ENCODE peak calls at places on chromosomes 7 and 10, in nine cellular contexts. One of them, this sample, is unnamed.

GRCh38 chr7:27194002-27194352 is 5.9 kb downstream of the HOXA13 start:
- DNase-seq in astrocyte of the hippocampus: no peak
- DNase-seq in NCI-H460: no peak
- DNase-seq in NCI-H1436 treated with DMSO at 0.1 percent for 48 hours: no peak
- DNase-seq in iPS-NIHi11: no peak
- DNase-seq in effector memory CD8-positive, alpha-beta T cell: no peak
- DNase-seq in Caki2: no peak
- DNase-seq in AML-193: no peak
- DNase-seq in WERI-Rb-1: no peak
- DNase-seq in this sample: no peak

GRCh38 chr10:89164920-89165319 is 42.2 kb downstream of the CH25H start:
- DNase-seq in astrocyte of the hippocampus: no peak
- DNase-seq in NCI-H460: no peak
- DNase-seq in NCI-H1436 treated with DMSO at 0.1 percent for 48 hours: no peak
- DNase-seq in iPS-NIHi11: no peak
- DNase-seq in effector memory CD8-positive, alpha-beta T cell: no peak
- DNase-seq in Caki2: no peak
- DNase-seq in AML-193: no peak
- DNase-seq in WERI-Rb-1: no peak
- DNase-seq in this sample: no peak

GRCh38 chr7:150855476-150856302 is 3.4 kb downstream of the AOC1 start:
- DNase-seq in astrocyte of the hippocampus: no peak
- DNase-seq in NCI-H460: no peak
- DNase-seq in NCI-H1436 treated with DMSO at 0.1 percent for 48 hours: no peak
- DNase-seq in iPS-NIHi11: no peak
- DNase-seq in effector memory CD8-positive, alpha-beta T cell: no peak
- DNase-seq in Caki2: no peak
- DNase-seq in AML-193: no peak
- DNase-seq in WERI-Rb-1: no peak
- DNase-seq in this sample: no peak

GRCh38 chr10:62626817-62627216 is 177.7 kb upstream of the ADO start:
- DNase-seq in astrocyte of the hippocampus: no peak
- DNase-seq in NCI-H460: no peak
- DNase-seq in NCI-H1436 treated with DMSO at 0.1 percent for 48 hours: no peak
- DNase-seq in iPS-NIHi11: no peak
- DNase-seq in effector memory CD8-positive, alpha-beta T cell: no peak
- DNase-seq in Caki2: no peak
- DNase-seq in AML-193: no peak
- DNase-seq in WERI-Rb-1: no peak
- DNase-seq in this sample: no peak

GRCh38 chr7:79452495-79453265 is 787 bp downstream of the MAGI2 start:
- DNase-seq in astrocyte of the hippocampus: peak; percentile 52
- DNase-seq in NCI-H460: no peak
- DNase-seq in NCI-H1436 treated with DMSO at 0.1 percent for 48 hours: no peak
- DNase-seq in iPS-NIHi11: peak; percentile 26
- DNase-seq in effector memory CD8-positive, alpha-beta T cell: no peak
- DNase-seq in Caki2: peak; percentile 13
- DNase-seq in AML-193: no peak
- DNase-seq in WERI-Rb-1: peak; percentile 35
- DNase-seq in this sample: peak; percentile 16

GRCh38 chr7:84251183-84251845 is 56.7 kb upstream of the SEMA3A start:
- DNase-seq in astrocyte of the hippocampus: peak; percentile 79
- DNase-seq in NCI-H460: no peak
- DNase-seq in NCI-H1436 treated with DMSO at 0.1 percent for 48 hours: no peak
- DNase-seq in iPS-NIHi11: no peak
- DNase-seq in effector memory CD8-positive, alpha-beta T cell: no peak
- DNase-seq in Caki2: peak; percentile 78
- DNase-seq in AML-193: no peak
- DNase-seq in WERI-Rb-1: no peak
- DNase-seq in this sample: no peak

GRCh38 chr7:115327326-115327725 is 405.4 kb downstream of the MDFIC start:
- DNase-seq in astrocyte of the hippocampus: no peak
- DNase-seq in NCI-H460: no peak
- DNase-seq in NCI-H1436 treated with DMSO at 0.1 percent for 48 hours: no peak
- DNase-seq in iPS-NIHi11: no peak
- DNase-seq in effector memory CD8-positive, alpha-beta T cell: no peak
- DNase-seq in Caki2: no peak
- DNase-seq in AML-193: no peak
- DNase-seq in WERI-Rb-1: no peak
- DNase-seq in this sample: no peak

GRCh38 chr10:130761032-130761575 is 550.4 kb downstream of the TCERG1L start:
- DNase-seq in astrocyte of the hippocampus: no peak
- DNase-seq in NCI-H460: no peak
- DNase-seq in NCI-H1436 treated with DMSO at 0.1 percent for 48 hours: no peak
- DNase-seq in iPS-NIHi11: no peak
- DNase-seq in effector memory CD8-positive, alpha-beta T cell: no peak
- DNase-seq in Caki2: no peak
- DNase-seq in AML-193: no peak
- DNase-seq in WERI-Rb-1: no peak
- DNase-seq in this sample: no peak

GRCh38 chr7:46626261-46627037 is 705.4 kb upstream of the IGFBP3 start:
- DNase-seq in astrocyte of the hippocampus: no peak
- DNase-seq in NCI-H460: no peak
- DNase-seq in NCI-H1436 treated with DMSO at 0.1 percent for 48 hours: no peak
- DNase-seq in iPS-NIHi11: no peak
- DNase-seq in effector memory CD8-positive, alpha-beta T cell: no peak
- DNase-seq in Caki2: no peak
- DNase-seq in AML-193: no peak
- DNase-seq in WERI-Rb-1: no peak
- DNase-seq in this sample: no peak

GRCh38 chr10:44932338-44933116 is 21.4 kb downstream of the TMEM72 start:
- DNase-seq in astrocyte of the hippocampus: peak; percentile 93
- DNase-seq in NCI-H460: peak; percentile 63
- DNase-seq in NCI-H1436 treated with DMSO at 0.1 percent for 48 hours: no peak
- DNase-seq in iPS-NIHi11: peak; percentile 83
- DNase-seq in effector memory CD8-positive, alpha-beta T cell: peak; percentile 86
- DNase-seq in Caki2: peak; percentile 64
- DNase-seq in AML-193: peak; percentile 59
- DNase-seq in WERI-Rb-1: peak; percentile 93
- DNase-seq in this sample: peak; percentile 71

GRCh38 chr10:126080879-126081331 is 184.5 kb downstream of the FANK1 start:
- DNase-seq in astrocyte of the hippocampus: peak; percentile 79
- DNase-seq in NCI-H460: no peak
- DNase-seq in NCI-H1436 treated with DMSO at 0.1 percent for 48 hours: no peak
- DNase-seq in iPS-NIHi11: no peak
- DNase-seq in effector memory CD8-positive, alpha-beta T cell: no peak
- DNase-seq in Caki2: no peak
- DNase-seq in AML-193: no peak
- DNase-seq in WERI-Rb-1: no peak
- DNase-seq in this sample: no peak

GRCh38 chr10:103982639-103983038 is 15.7 kb downstream of the SLK start:
- DNase-seq in astrocyte of the hippocampus: no peak
- DNase-seq in NCI-H460: no peak
- DNase-seq in NCI-H1436 treated with DMSO at 0.1 percent for 48 hours: no peak
- DNase-seq in iPS-NIHi11: peak; percentile 36
- DNase-seq in effector memory CD8-positive, alpha-beta T cell: no peak
- DNase-seq in Caki2: no peak
- DNase-seq in AML-193: no peak
- DNase-seq in WERI-Rb-1: peak; percentile 58
- DNase-seq in this sample: no peak

GRCh38 chr10:78462728-78463228 is 429.1 kb downstream of the RPS24 start:
- DNase-seq in astrocyte of the hippocampus: no peak
- DNase-seq in NCI-H460: no peak
- DNase-seq in NCI-H1436 treated with DMSO at 0.1 percent for 48 hours: no peak
- DNase-seq in iPS-NIHi11: no peak
- DNase-seq in effector memory CD8-positive, alpha-beta T cell: no peak
- DNase-seq in Caki2: no peak
- DNase-seq in AML-193: no peak
- DNase-seq in WERI-Rb-1: no peak
- DNase-seq in this sample: no peak

GRCh38 chr7:64618785-64619456 is 47.0 kb upstream of the ZNF107 start:
- DNase-seq in astrocyte of the hippocampus: peak; percentile 61
- DNase-seq in NCI-H460: no peak
- DNase-seq in NCI-H1436 treated with DMSO at 0.1 percent for 48 hours: no peak
- DNase-seq in iPS-NIHi11: peak; percentile 48
- DNase-seq in effector memory CD8-positive, alpha-beta T cell: peak; percentile 47
- DNase-seq in Caki2: peak; percentile 38
- DNase-seq in AML-193: peak; percentile 65
- DNase-seq in WERI-Rb-1: peak; percentile 15
- DNase-seq in this sample: no peak

GRCh38 chr10:58969578-58969977 is 206.9 kb upstream of the PHYHIPL start:
- DNase-seq in astrocyte of the hippocampus: peak; percentile 31
- DNase-seq in NCI-H460: no peak
- DNase-seq in NCI-H1436 treated with DMSO at 0.1 percent for 48 hours: no peak
- DNase-seq in iPS-NIHi11: no peak
- DNase-seq in effector memory CD8-positive, alpha-beta T cell: no peak
- DNase-seq in Caki2: no peak
- DNase-seq in AML-193: no peak
- DNase-seq in WERI-Rb-1: no peak
- DNase-seq in this sample: no peak

GRCh38 chr7:90492250-90492649 is 22.8 kb downstream of the PTTG1IP2 start:
- DNase-seq in astrocyte of the hippocampus: no peak
- DNase-seq in NCI-H460: no peak
- DNase-seq in NCI-H1436 treated with DMSO at 0.1 percent for 48 hours: no peak
- DNase-seq in iPS-NIHi11: no peak
- DNase-seq in effector memory CD8-positive, alpha-beta T cell: no peak
- DNase-seq in Caki2: no peak
- DNase-seq in AML-193: no peak
- DNase-seq in WERI-Rb-1: no peak
- DNase-seq in this sample: no peak

GRCh38 chr7:77811895-77812685 is 13.5 kb downstream of the PHTF2 start:
- DNase-seq in astrocyte of the hippocampus: peak; percentile 38
- DNase-seq in NCI-H460: no peak
- DNase-seq in NCI-H1436 treated with DMSO at 0.1 percent for 48 hours: no peak
- DNase-seq in iPS-NIHi11: no peak
- DNase-seq in effector memory CD8-positive, alpha-beta T cell: no peak
- DNase-seq in Caki2: no peak
- DNase-seq in AML-193: no peak
- DNase-seq in WERI-Rb-1: no peak
- DNase-seq in this sample: no peak

GRCh38 chr7:134458341-134458805 is 527 bp downstream of the AKR1B1 start:
- DNase-seq in astrocyte of the hippocampus: peak; percentile 72
- DNase-seq in NCI-H460: peak; percentile 33
- DNase-seq in NCI-H1436 treated with DMSO at 0.1 percent for 48 hours: no peak
- DNase-seq in iPS-NIHi11: peak; percentile 75
- DNase-seq in effector memory CD8-positive, alpha-beta T cell: peak; percentile 51
- DNase-seq in Caki2: peak; percentile 63
- DNase-seq in AML-193: no peak
- DNase-seq in WERI-Rb-1: peak; percentile 65
- DNase-seq in this sample: peak; percentile 81

GRCh38 chr7:152054377-152055230 is 29.1 kb downstream of the GALNT11 start:
- DNase-seq in astrocyte of the hippocampus: peak; percentile 54
- DNase-seq in NCI-H460: no peak
- DNase-seq in NCI-H1436 treated with DMSO at 0.1 percent for 48 hours: no peak
- DNase-seq in iPS-NIHi11: no peak
- DNase-seq in effector memory CD8-positive, alpha-beta T cell: no peak
- DNase-seq in Caki2: no peak
- DNase-seq in AML-193: no peak
- DNase-seq in WERI-Rb-1: no peak
- DNase-seq in this sample: no peak

GRCh38 chr7:44533301-44534055 is 7.7 kb downstream of the NPC1L1 start:
- DNase-seq in astrocyte of the hippocampus: no peak
- DNase-seq in NCI-H460: no peak
- DNase-seq in NCI-H1436 treated with DMSO at 0.1 percent for 48 hours: no peak
- DNase-seq in iPS-NIHi11: peak; percentile 17
- DNase-seq in effector memory CD8-positive, alpha-beta T cell: no peak
- DNase-seq in Caki2: no peak
- DNase-seq in AML-193: no peak
- DNase-seq in WERI-Rb-1: no peak
- DNase-seq in this sample: peak; percentile 14

GRCh38 chr10:86654411-86655172 is at the start of gene OPN4:
- DNase-seq in astrocyte of the hippocampus: peak; percentile 34
- DNase-seq in NCI-H460: no peak
- DNase-seq in NCI-H1436 treated with DMSO at 0.1 percent for 48 hours: no peak
- DNase-seq in iPS-NIHi11: no peak
- DNase-seq in effector memory CD8-positive, alpha-beta T cell: no peak
- DNase-seq in Caki2: peak; percentile 82
- DNase-seq in AML-193: no peak
- DNase-seq in WERI-Rb-1: no peak
- DNase-seq in this sample: no peak

GRCh38 chr10:55283041-55283440 is 482.0 kb upstream of the PCDH15 start:
- DNase-seq in astrocyte of the hippocampus: no peak
- DNase-seq in NCI-H460: peak; percentile 9
- DNase-seq in NCI-H1436 treated with DMSO at 0.1 percent for 48 hours: no peak
- DNase-seq in iPS-NIHi11: no peak
- DNase-seq in effector memory CD8-positive, alpha-beta T cell: no peak
- DNase-seq in Caki2: no peak
- DNase-seq in AML-193: no peak
- DNase-seq in WERI-Rb-1: no peak
- DNase-seq in this sample: no peak

GRCh38 chr10:132407846-132408278 is 10.9 kb downstream of the PWWP2B start:
- DNase-seq in astrocyte of the hippocampus: no peak
- DNase-seq in NCI-H460: no peak
- DNase-seq in NCI-H1436 treated with DMSO at 0.1 percent for 48 hours: no peak
- DNase-seq in iPS-NIHi11: peak; percentile 93
- DNase-seq in effector memory CD8-positive, alpha-beta T cell: no peak
- DNase-seq in Caki2: no peak
- DNase-seq in AML-193: no peak
- DNase-seq in WERI-Rb-1: peak; percentile 46
- DNase-seq in this sample: no peak

GRCh38 chr7:134697487-134697886 is 50.8 kb downstream of the BPGM start:
- DNase-seq in astrocyte of the hippocampus: no peak
- DNase-seq in NCI-H460: no peak
- DNase-seq in NCI-H1436 treated with DMSO at 0.1 percent for 48 hours: no peak
- DNase-seq in iPS-NIHi11: no peak
- DNase-seq in effector memory CD8-positive, alpha-beta T cell: no peak
- DNase-seq in Caki2: no peak
- DNase-seq in AML-193: no peak
- DNase-seq in WERI-Rb-1: no peak
- DNase-seq in this sample: no peak

GRCh38 chr7:659306-659847 is 67.1 kb upstream of the DNAAF5 start:
- DNase-seq in astrocyte of the hippocampus: no peak
- DNase-seq in NCI-H460: no peak
- DNase-seq in NCI-H1436 treated with DMSO at 0.1 percent for 48 hours: no peak
- DNase-seq in iPS-NIHi11: no peak
- DNase-seq in effector memory CD8-positive, alpha-beta T cell: no peak
- DNase-seq in Caki2: no peak
- DNase-seq in AML-193: no peak
- DNase-seq in WERI-Rb-1: no peak
- DNase-seq in this sample: no peak

GRCh38 chr10:96541921-96542320 is 28.2 kb upstream of the TLL2 start:
- DNase-seq in astrocyte of the hippocampus: peak; percentile 20
- DNase-seq in NCI-H460: no peak
- DNase-seq in NCI-H1436 treated with DMSO at 0.1 percent for 48 hours: no peak
- DNase-seq in iPS-NIHi11: no peak
- DNase-seq in effector memory CD8-positive, alpha-beta T cell: no peak
- DNase-seq in Caki2: no peak
- DNase-seq in AML-193: no peak
- DNase-seq in WERI-Rb-1: no peak
- DNase-seq in this sample: no peak

This sample was measured in B cell.